ENCODE peak calls at places on chromosomes 5 and 9, in seven cellular contexts. O is fibroblast of lung; C is pancreas; Y is MM.1S; A is effector memory CD4-positive, alpha-beta T cell; L is uterus; Z is neural progenitor cell. N is an unnamed sample. For H3K4me1, the result is how much of the 10 kb centered on the place peaks cover.

GRCh38 chr5:151706906-151707305 is 20.2 kb upstream of the SPARC start:
- DNase-seq in O (no peak), C (no peak), Y (no peak), A (no peak), L (no peak), Z (no peak), N (no peak)

GRCh38 chr5:99020698-99021048 is 91.9 kb upstream of the CHD1 start:
- DNase-seq in O (no peak), C (no peak), Y (no peak), A (no peak), L (no peak), Z (no peak), N (no peak)

GRCh38 chr9:99103909-99104458 is 929 bp upstream of the TGFBR1 start:
- DNase-seq in O (peak), C (peak), Y (no peak), A (no peak), L (peak), Z (peak), N (peak)

GRCh38 chr9:36976371-36977030 is 57.6 kb downstream of the PAX5 start:
- DNase-seq in O (no peak), C (no peak), Y (no peak), A (no peak), L (no peak), Z (no peak), N (no peak)

GRCh38 chr9:116144555-116144954 is 9.0 kb upstream of the PAPPA start:
- DNase-seq in O (no peak), C (no peak), Y (no peak), A (no peak), L (no peak), Z (no peak), N (no peak)

GRCh38 chr9:91837982-91838731 is 111.9 kb downstream of the ROR2 start:
- DNase-seq in O (peak), C (no peak), Y (no peak), A (no peak), L (peak), Z (no peak), N (no peak)

GRCh38 chr5:380701-381309 is 59.3 kb downstream of the AHRR start:
- DNase-seq in O (no peak), C (no peak), Y (no peak), A (no peak), L (no peak), Z (no peak), N (no peak)

GRCh38 chr5:168165221-168165965 is 126.1 kb upstream of the WWC1 start:
- DNase-seq in O (no peak), C (no peak), Y (peak), A (no peak), L (no peak), Z (peak), N (no peak)

GRCh38 chr9:126723807-126724172 is 81.0 kb upstream of the ZBTB43 start:
- DNase-seq in O (no peak), C (no peak), Y (no peak), A (no peak), L (no peak), Z (peak), N (no peak)

GRCh38 chr5:128362398-128362797 is 175.6 kb downstream of the FBN2 start:
- DNase-seq in O (no peak), C (no peak), Y (no peak), A (no peak), L (no peak), Z (no peak), N (no peak)

DNA sequence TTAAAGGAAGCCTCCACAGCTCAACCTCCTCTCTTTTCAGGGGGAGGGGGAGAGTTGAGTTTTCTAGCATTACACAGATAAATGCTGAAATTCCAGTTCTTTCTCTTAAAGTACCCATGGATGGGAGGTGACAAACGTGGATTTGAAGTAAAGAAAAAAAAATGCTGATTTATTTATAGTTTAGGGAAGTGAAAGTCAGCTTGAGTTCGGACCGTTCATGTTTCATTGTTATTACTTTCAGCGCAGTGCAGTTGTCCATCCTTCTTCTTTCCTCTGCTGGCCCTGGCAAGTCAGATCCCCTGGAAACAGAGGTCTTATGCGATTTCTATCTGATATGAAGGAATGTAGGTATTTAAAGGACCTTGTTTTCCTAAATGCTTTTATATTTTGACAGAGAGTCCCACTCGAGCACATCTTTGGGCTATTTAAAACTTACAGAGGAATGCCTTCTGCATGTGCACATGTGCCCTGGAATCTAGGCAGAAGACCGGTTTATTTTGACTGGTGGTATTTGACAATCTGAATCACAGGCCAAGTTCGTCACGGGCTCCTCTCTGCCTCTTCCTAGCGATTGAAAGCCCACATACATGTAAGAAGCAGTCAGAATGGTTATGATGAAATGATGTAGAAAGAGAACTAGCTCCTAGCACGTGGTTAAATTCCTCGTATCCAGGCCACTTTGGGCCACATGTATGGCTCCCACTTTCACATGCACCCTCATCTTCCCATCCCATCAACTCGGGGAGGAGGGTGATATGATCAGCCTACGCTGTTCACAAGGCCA is 385.2 kb upstream of the KLF4 start:
- DNase-seq in O (no peak), C (no peak), Y (peak), A (no peak), L (no peak), Z (no peak), N (no peak)
- H3K4me3 ChIP-seq in O (no peak), C (no peak), Y (no peak), A (no peak), L (no peak), Z (no peak), N (no peak)

GRCh38 chr5:177592010-177592834 is at the start of gene TMED9:
- DNase-seq in O (peak), C (peak), Y (peak), A (peak), L (peak), Z (peak), N (peak)

GRCh38 chr5:177594071-177594470 is 2.1 kb downstream of the TMED9 start:
- DNase-seq in O (no peak), C (no peak), Y (no peak), A (no peak), L (no peak), Z (no peak), N (no peak)

GRCh38 chr5:177593511-177593910 is 1.5 kb downstream of the TMED9 start:
- DNase-seq in O (no peak), C (no peak), Y (no peak), A (no peak), L (no peak), Z (no peak), N (no peak)

GRCh38 chr5:177591690-177592009 is 353 bp upstream of the TMED9 start:
- DNase-seq in O (no peak), C (no peak), Y (no peak), A (no peak), L (no peak), Z (no peak), N (no peak)

GRCh38 chr5:177592905-177593304 is 902 bp downstream of the TMED9 start:
- DNase-seq in O (no peak), C (no peak), Y (no peak), A (no peak), L (no peak), Z (no peak), N (no peak)
- H3K27ac ChIP-seq in O (peak), C (peak), Y (peak), A (peak), L (peak), Z (no peak), N (peak)

GRCh38 chr9:131407717-131408195 is 13.9 kb downstream of the PRRC2B start:
- DNase-seq in O (no peak), C (no peak), Y (no peak), A (peak), L (peak), Z (peak), N (peak)
- H3K4me1 ChIP-seq in O (under half), C (half or more), Y (under half), A (half or more), L (under half), Z (half or more), N (half or more)

GRCh38 chr5:116084231-116084630 is 594 bp upstream of the COMMD10 start:
- DNase-seq in O (peak), C (peak), Y (no peak), A (peak), L (no peak), Z (peak), N (peak)
- H3K4me3 ChIP-seq in O (peak), C (peak), Y (peak), A (peak), L (peak), Z (peak), N (peak)

GRCh38 chr9:133991964-133992779 is at the start of gene VAV2:
- DNase-seq in O (peak), C (peak), Y (peak), A (peak), L (peak), Z (peak), N (peak)

GRCh38 chr9:133992780-133993634 is 883 bp upstream of the VAV2 start:
- DNase-seq in O (peak), C (peak), Y (peak), A (peak), L (peak), Z (peak), N (peak)

GRCh38 chr9:133990366-133991210 is 1.5 kb downstream of the VAV2 start:
- DNase-seq in O (peak), C (peak), Y (no peak), A (no peak), L (no peak), Z (peak), N (no peak)

GRCh38 chr9:133989554-133990365 is 2.4 kb downstream of the VAV2 start:
- DNase-seq in O (no peak), C (no peak), Y (no peak), A (no peak), L (no peak), Z (no peak), N (no peak)

DNA sequence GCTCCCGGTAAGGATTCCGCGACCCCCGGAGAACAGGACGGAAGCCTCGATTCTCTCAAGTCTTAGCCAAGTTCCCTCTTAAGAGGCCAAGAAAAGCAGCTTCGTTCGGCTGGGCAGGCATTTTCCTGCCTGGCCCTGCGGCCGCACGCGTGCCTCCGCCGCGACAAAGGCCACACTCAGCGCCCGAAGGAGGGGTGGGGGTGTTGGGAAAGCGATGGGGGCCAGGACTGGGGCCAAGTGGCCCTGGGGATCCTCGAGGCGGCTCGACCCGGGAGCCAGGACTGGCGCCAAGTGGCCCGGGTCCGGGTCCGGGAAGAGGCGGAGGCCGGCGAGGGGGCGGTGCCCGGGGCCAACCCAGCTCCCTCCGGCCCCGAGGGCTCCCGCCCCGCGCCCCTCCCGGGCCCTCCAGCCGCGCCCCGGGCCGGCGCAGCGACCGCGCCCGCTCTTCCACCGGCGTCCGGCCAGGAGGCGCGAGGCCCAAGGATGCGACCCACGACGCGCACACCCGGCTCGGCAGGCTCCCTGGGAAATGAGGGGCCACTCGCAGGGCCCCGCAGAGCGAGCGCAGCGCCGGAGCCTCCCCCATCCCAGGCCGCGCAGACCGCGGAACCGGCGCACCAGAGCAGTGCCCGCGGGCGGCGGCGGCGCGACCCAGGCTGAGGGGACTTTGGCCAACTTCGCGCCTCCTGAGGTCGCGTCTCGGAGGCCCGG is 758 bp downstream of the VAV2 start:
- DNase-seq in O (no peak), C (peak), Y (no peak), A (no peak), L (no peak), Z (peak), N (no peak)
- H3K27ac ChIP-seq in O (peak), C (peak), Y (no peak), A (no peak), L (peak), Z (no peak), N (no peak)

N was measured in CD8-positive, alpha-beta memory T cell.